ENCODE peak calls at places on chromosomes 16 and 17, in five cellular contexts. One of them, this sample, is unnamed.
A peak's percentile ranks its signal among the peaks of the same experiment; 100 is the strongest.

GRCh38 chr17:4553669-4554068 is 1.5 kb downstream of the MYBBP1A start:
- DNase-seq in GM12878: no peak
- DNase-seq in HepG2: no peak
- DNase-seq in NT2/D1: no peak
- DNase-seq in H1: no peak
- DNase-seq in this sample: no peak

GRCh38 chr17:58121925-58122324 is 26.3 kb upstream of the OR4D1 start:
- DNase-seq in HepG2: peak; percentile 56
- DNase-seq in NT2/D1: peak; percentile 20
- DNase-seq in GM12878: no peak
- DNase-seq in H1: no peak
- DNase-seq in this sample: peak; percentile 50

GRCh38 chr17:55414983-55415382 is 6.7 kb downstream of the MMD start:
- DNase-seq in H1: no peak
- DNase-seq in GM12878: no peak
- DNase-seq in NT2/D1: no peak
- DNase-seq in HepG2: no peak
- DNase-seq in this sample: no peak

GRCh38 chr17:48333034-48333491 is 97.0 kb downstream of the SKAP1 start:
- DNase-seq in GM12878: no peak
- DNase-seq in HepG2: no peak
- DNase-seq in H1: no peak
- DNase-seq in NT2/D1: no peak
- DNase-seq in this sample: no peak

GRCh38 chr16:78501744-78502143 is 402.3 kb downstream of the WWOX start:
- DNase-seq in HepG2: no peak
- DNase-seq in NT2/D1: no peak
- DNase-seq in GM12878: no peak
- DNase-seq in H1: no peak
- DNase-seq in this sample: no peak

GRCh38 chr17:49875690-49876089 is 27.8 kb upstream of the TAC4 start:
- DNase-seq in HepG2: no peak
- DNase-seq in H1: no peak
- DNase-seq in GM12878: no peak
- DNase-seq in NT2/D1: peak; percentile 36
- DNase-seq in this sample: no peak

GRCh38 chr16:17940584-17940983 is 396.0 kb downstream of the NPIPA8 start:
- DNase-seq in HepG2: no peak
- DNase-seq in H1: no peak
- DNase-seq in NT2/D1: no peak
- DNase-seq in GM12878: no peak
- DNase-seq in this sample: no peak

GRCh38 chr17:41397003-41397665 is at the start of gene KRT31:
- DNase-seq in NT2/D1: no peak
- DNase-seq in GM12878: no peak
- DNase-seq in H1: no peak
- DNase-seq in HepG2: no peak
- DNase-seq in this sample: no peak

GRCh38 chr16:83727751-83728352 is 79.9 kb upstream of the HSBP1 start:
- DNase-seq in HepG2: no peak
- DNase-seq in GM12878: no peak
- DNase-seq in H1: no peak
- DNase-seq in NT2/D1: no peak
- DNase-seq in this sample: no peak

GRCh38 chr16:23535901-23536300 is 21.2 kb downstream of the EARS2 start:
- DNase-seq in GM12878: no peak
- DNase-seq in HepG2: no peak
- DNase-seq in NT2/D1: no peak
- DNase-seq in H1: no peak
- DNase-seq in this sample: no peak

GRCh38 chr16:23302045-23302956 is at the start of gene SCNN1B:
- DNase-seq in HepG2: no peak
- DNase-seq in H1: no peak
- DNase-seq in GM12878: no peak
- DNase-seq in NT2/D1: no peak
- DNase-seq in this sample: peak; percentile 39

GRCh38 chr16:58026139-58026704 is 668 bp downstream of the MMP15 start:
- DNase-seq in H1: no peak
- DNase-seq in NT2/D1: no peak
- DNase-seq in HepG2: no peak
- DNase-seq in GM12878: no peak
- DNase-seq in this sample: peak; percentile 52

GRCh38 chr16:58025351-58026138 is at the start of gene MMP15:
- DNase-seq in HepG2: peak; percentile 91
- DNase-seq in NT2/D1: peak; percentile 82
- DNase-seq in GM12878: no peak
- DNase-seq in H1: peak; percentile 97
- DNase-seq in this sample: peak; percentile 76

GRCh38 chr16:58026705-58027340 is 1.3 kb downstream of the MMP15 start:
- DNase-seq in H1: no peak
- DNase-seq in HepG2: no peak
- DNase-seq in NT2/D1: no peak
- DNase-seq in GM12878: no peak
- DNase-seq in this sample: no peak

GRCh38 chr16:58024347-58024672 is 1.2 kb upstream of the MMP15 start:
- DNase-seq in H1: no peak
- DNase-seq in GM12878: no peak
- DNase-seq in HepG2: no peak
- DNase-seq in NT2/D1: no peak
- DNase-seq in this sample: no peak

GRCh38 chr16:58024673-58025350 is 742 bp upstream of the MMP15 start:
- DNase-seq in GM12878: no peak
- DNase-seq in HepG2: peak; percentile 92
- DNase-seq in NT2/D1: no peak
- DNase-seq in H1: no peak
- DNase-seq in this sample: no peak
- TF ChIP-seq SUZ12 in GM12878: no peak
- TF ChIP-seq SUZ12 in HepG2: no peak
- TF ChIP-seq SUZ12 in NT2/D1: no peak
- TF ChIP-seq SUZ12 in H1: no peak
- TF ChIP-seq SUZ12 in this sample: no peak

GRCh38 chr17:14926073-14926472 is 339.1 kb downstream of the PMP22 start:
- DNase-seq in NT2/D1: no peak
- DNase-seq in HepG2: no peak
- DNase-seq in H1: no peak
- DNase-seq in GM12878: no peak
- DNase-seq in this sample: no peak

GRCh38 chr17:14925498-14925897 is 339.6 kb downstream of the PMP22 start:
- DNase-seq in HepG2: peak; percentile 20
- DNase-seq in NT2/D1: no peak
- DNase-seq in H1: no peak
- DNase-seq in GM12878: no peak
- DNase-seq in this sample: no peak

GRCh38 chr17:14922421-14922820 is 342.7 kb downstream of the PMP22 start:
- DNase-seq in H1: no peak
- DNase-seq in HepG2: no peak
- DNase-seq in GM12878: no peak
- DNase-seq in NT2/D1: no peak
- DNase-seq in this sample: no peak

GRCh38 chr17:14921936-14922335 is 343.2 kb downstream of the PMP22 start:
- DNase-seq in HepG2: no peak
- DNase-seq in NT2/D1: no peak
- DNase-seq in GM12878: no peak
- DNase-seq in H1: no peak
- DNase-seq in this sample: no peak

GRCh38 chr17:14923981-14924380 is 341.1 kb downstream of the PMP22 start:
- DNase-seq in H1: no peak
- DNase-seq in NT2/D1: no peak
- DNase-seq in HepG2: no peak
- DNase-seq in GM12878: no peak
- DNase-seq in this sample: no peak
- TF ChIP-seq SUZ12 in H1: no peak
- TF ChIP-seq SUZ12 in NT2/D1: no peak
- TF ChIP-seq SUZ12 in HepG2: no peak
- TF ChIP-seq SUZ12 in GM12878: no peak
- TF ChIP-seq SUZ12 in this sample: no peak

GRCh38 chr17:17694229-17695081 is 13.2 kb downstream of the RAI1 start:
- DNase-seq in NT2/D1: no peak
- DNase-seq in HepG2: peak; percentile 45
- DNase-seq in GM12878: no peak
- DNase-seq in H1: no peak
- DNase-seq in this sample: peak; percentile 82
- TF ChIP-seq SUZ12 in NT2/D1: no peak
- TF ChIP-seq SUZ12 in HepG2: no peak
- TF ChIP-seq SUZ12 in GM12878: no peak
- TF ChIP-seq SUZ12 in H1: no peak
- TF ChIP-seq SUZ12 in this sample: no peak

DNA sequence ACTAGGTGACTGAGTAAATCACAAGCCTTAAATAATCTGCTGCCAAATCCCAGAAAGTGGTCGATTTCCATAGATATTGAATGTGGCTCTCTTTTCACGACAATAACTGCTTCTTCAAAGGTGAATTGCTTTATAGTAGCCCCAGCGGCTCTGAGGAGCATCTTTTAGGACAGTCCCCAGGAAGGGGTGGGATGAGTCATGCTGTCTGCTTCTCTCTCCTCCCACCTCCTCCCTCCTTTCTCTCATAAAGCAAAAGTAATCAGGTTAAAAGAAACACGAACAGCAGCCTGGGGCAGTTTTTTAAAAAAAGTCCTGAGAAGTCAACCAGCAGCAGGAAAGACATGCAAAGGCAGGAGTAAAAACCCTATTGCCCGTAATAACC is 1.8 kb downstream of the KIAA0513 start:
- DNase-seq in H1: no peak
- DNase-seq in NT2/D1: no peak
- DNase-seq in HepG2: no peak
- DNase-seq in GM12878: peak; percentile 20
- DNase-seq in this sample: no peak
- TF ChIP-seq SUZ12 in H1: no peak
- TF ChIP-seq SUZ12 in NT2/D1: no peak
- TF ChIP-seq SUZ12 in HepG2: no peak
- TF ChIP-seq SUZ12 in GM12878: no peak
- TF ChIP-seq SUZ12 in this sample: no peak

GRCh38 chr17:76816590-76817135 is 51.5 kb upstream of the MGAT5B start:
- DNase-seq in HepG2: peak; percentile 44
- DNase-seq in NT2/D1: peak; percentile 61
- DNase-seq in GM12878: no peak
- DNase-seq in H1: peak; percentile 53
- DNase-seq in this sample: peak; percentile 77

GRCh38 chr17:76820039-76820438 is 48.2 kb upstream of the MGAT5B start:
- DNase-seq in NT2/D1: no peak
- DNase-seq in GM12878: peak; percentile 13
- DNase-seq in H1: no peak
- DNase-seq in HepG2: no peak
- DNase-seq in this sample: no peak

GRCh38 chr17:76822184-76822778 is 45.9 kb upstream of the MGAT5B start:
- DNase-seq in H1: no peak
- DNase-seq in GM12878: no peak
- DNase-seq in NT2/D1: no peak
- DNase-seq in HepG2: no peak
- DNase-seq in this sample: no peak

GRCh38 chr17:76824103-76824502 is 44.1 kb upstream of the MGAT5B start:
- DNase-seq in HepG2: no peak
- DNase-seq in GM12878: no peak
- DNase-seq in H1: no peak
- DNase-seq in NT2/D1: no peak
- DNase-seq in this sample: no peak

GRCh38 chr17:76820523-76820922 is 47.7 kb upstream of the MGAT5B start:
- DNase-seq in HepG2: no peak
- DNase-seq in GM12878: no peak
- DNase-seq in NT2/D1: no peak
- DNase-seq in H1: no peak
- DNase-seq in this sample: no peak
- TF ChIP-seq SUZ12 in HepG2: no peak
- TF ChIP-seq SUZ12 in GM12878: no peak
- TF ChIP-seq SUZ12 in NT2/D1: no peak
- TF ChIP-seq SUZ12 in H1: no peak
- TF ChIP-seq SUZ12 in this sample: no peak